ENCODE peak calls at places on chromosome 15, in four cellular contexts. L, U, D and W are unnamed samples.

GRCh38 chr15:90075420-90076289 is 26.6 kb downstream of the IDH2 start:
- DNase-seq in L (no peak), U (peak), D (no peak), W (no peak)

GRCh38 chr15:51782357-51782896 is 31.0 kb downstream of the TMOD2 start:
- DNase-seq in L (peak), U (no peak), D (no peak), W (no peak)

GRCh38 chr15:52143862-52144261 is 31.3 kb upstream of the BCL2L10 start:
- DNase-seq in L (peak), U (peak), D (no peak), W (no peak)

GRCh38 chr15:31377030-31377429 is 50.4 kb downstream of the KLF13 start:
- DNase-seq in L (no peak), U (no peak), D (no peak), W (no peak)

GRCh38 chr15:73346735-73347312 is 21.9 kb downstream of the HCN4 start:
- DNase-seq in L (peak), U (peak), D (no peak), W (peak)

GRCh38 chr15:42160110-42160509 is 3.7 kb upstream of the PLA2G4F start:
- DNase-seq in L (no peak), U (no peak), D (no peak), W (no peak)

GRCh38 chr15:52481915-52482314 is 46.8 kb downstream of the MYO5A start:
- DNase-seq in L (no peak), U (no peak), D (peak), W (no peak)

GRCh38 chr15:33994005-33994615 is 25.8 kb downstream of the CHRM5 start:
- DNase-seq in L (peak), U (peak), D (no peak), W (no peak)

GRCh38 chr15:78457101-78457500 is 19.1 kb downstream of the IREB2 start:
- DNase-seq in L (no peak), U (no peak), D (no peak), W (no peak)

GRCh38 chr15:96412919-96413231 is 82.4 kb downstream of the NR2F2 start:
- DNase-seq in L (no peak), U (no peak), D (no peak), W (no peak)

GRCh38 chr15:85155360-85155759 is 173.7 kb downstream of the PDE8A start:
- DNase-seq in L (no peak), U (no peak), D (no peak), W (no peak)

GRCh38 chr15:89647191-89647851 is 7.9 kb downstream of the KIF7 start:
- DNase-seq in L (peak), U (peak), D (no peak), W (peak)

GRCh38 chr15:68157074-68157473 is 48.1 kb downstream of the CALML4 start:
- DNase-seq in L (no peak), U (no peak), D (no peak), W (no peak)

GRCh38 chr15:89680282-89680873 is 1.2 kb upstream of the PLIN1 start:
- DNase-seq in L (no peak), U (peak), D (no peak), W (no peak)

GRCh38 chr15:68154923-68155559 is 50.1 kb downstream of the CALML4 start:
- DNase-seq in L (peak), U (peak), D (no peak), W (peak)

GRCh38 chr15:56242576-56243116 is 1.0 kb downstream of the RFX7 start:
- DNase-seq in L (peak), U (no peak), D (no peak), W (no peak)

GRCh38 chr15:39918688-39919385 is 1.2 kb downstream of the GPR176 start:
- DNase-seq in L (no peak), U (no peak), D (no peak), W (no peak)

GRCh38 chr15:40773496-40773895 is 3.7 kb downstream of the C15orf62 start:
- DNase-seq in L (no peak), U (no peak), D (no peak), W (no peak)

GRCh38 chr15:25883860-25884259 is 20.7 kb upstream of the ATP10A start:
- DNase-seq in L (no peak), U (peak), D (no peak), W (no peak)

GRCh38 chr15:58185439-58185838 is 47.3 kb downstream of the AQP9 start:
- DNase-seq in L (no peak), U (no peak), D (no peak), W (no peak)

GRCh38 chr15:60340207-60340921 is 57.4 kb downstream of the ANXA2 start:
- DNase-seq in L (peak), U (peak), D (no peak), W (no peak)

GRCh38 chr15:39756806-39757522 is 25.7 kb downstream of the FSIP1 start:
- DNase-seq in L (peak), U (peak), D (no peak), W (peak)

GRCh38 chr15:61410656-61411055 is 181.6 kb upstream of the RORA start:
- DNase-seq in L (no peak), U (no peak), D (no peak), W (no peak)

GRCh38 chr15:48385031-48385430 is 53.8 kb downstream of the DUT start:
- DNase-seq in L (no peak), U (no peak), D (no peak), W (no peak)

GRCh38 chr15:25783607-25784131 is 79.5 kb downstream of the ATP10A start:
- DNase-seq in L (peak), U (no peak), D (no peak), W (peak)

GRCh38 chr15:31372635-31373091 is 46.0 kb downstream of the KLF13 start:
- DNase-seq in L (no peak), U (no peak), D (no peak), W (no peak)

GRCh38 chr15:31102049-31102321 is 460 bp upstream of the TRPM1 start:
- DNase-seq in L (no peak), U (no peak), D (no peak), W (no peak)

GRCh38 chr15:25807063-25807462 is 56.1 kb downstream of the ATP10A start:
- DNase-seq in L (no peak), U (no peak), D (no peak), W (no peak)

GRCh38 chr15:81092559-81092902 is 41.5 kb upstream of the CFAP161 start:
- DNase-seq in L (peak), U (no peak), D (no peak), W (no peak)

GRCh38 chr15:70775160-70775559 is 11.8 kb upstream of the UACA start:
- DNase-seq in L (no peak), U (no peak), D (no peak), W (no peak)

GRCh38 chr15:88255496-88256171 is 905 bp downstream of the NTRK3 start:
- DNase-seq in L (no peak), U (no peak), D (no peak), W (peak)

GRCh38 chr15:39969871-39970270 is 36.0 kb downstream of the EIF2AK4 start:
- DNase-seq in L (no peak), U (no peak), D (no peak), W (no peak)

DNA sequence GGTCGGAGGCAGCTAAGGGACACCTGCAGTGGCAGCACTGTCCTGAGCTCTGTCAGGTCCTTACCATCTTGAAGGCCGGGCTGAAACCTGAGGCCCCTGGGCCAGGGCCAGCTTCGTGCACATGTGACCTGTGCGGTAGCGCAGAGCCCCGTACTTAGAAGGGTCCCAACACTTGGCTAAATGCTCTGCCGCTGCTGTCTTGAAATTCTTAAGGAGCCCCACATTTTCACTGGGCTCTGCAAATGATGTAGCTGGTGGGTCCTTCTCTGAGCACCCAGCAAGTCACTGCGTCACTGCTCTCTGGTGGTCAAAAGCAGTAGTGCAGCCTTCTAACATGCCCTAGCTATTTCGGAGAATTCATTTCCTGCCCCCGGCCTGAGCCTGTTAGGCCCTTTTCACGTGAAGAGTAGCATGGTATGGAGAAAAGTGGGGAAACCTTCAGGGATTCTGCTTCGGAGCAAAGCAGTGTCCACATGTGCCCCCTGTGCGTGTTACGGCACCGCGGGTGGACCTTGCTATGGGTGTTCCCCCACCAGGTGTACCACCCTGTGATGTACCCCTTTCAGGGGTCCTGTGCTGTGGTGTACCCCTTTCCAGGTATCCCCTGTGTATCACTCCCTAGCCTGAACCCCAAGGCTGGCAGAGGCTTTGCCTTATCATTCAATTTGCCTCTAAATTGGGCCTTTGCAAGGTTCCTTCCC is 79.7 kb downstream of the TMEM266 start:
- DNase-seq in L (peak), U (peak), D (peak), W (peak)
- TF ChIP-seq FOXK2 in L (no peak), U (no peak), D (no peak), W (no peak)

GRCh38 chr15:69194854-69195253 is 34.4 kb downstream of the GLCE start:
- DNase-seq in L (no peak), U (peak), D (no peak), W (no peak)
- TF ChIP-seq FOXK2 in L (no peak), U (no peak), D (no peak), W (no peak)

GRCh38 chr15:66110788-66111187 is 142.8 kb downstream of the MEGF11 start:
- DNase-seq in L (no peak), U (no peak), D (no peak), W (no peak)

GRCh38 chr15:66112388-66112787 is 141.2 kb downstream of the MEGF11 start:
- DNase-seq in L (no peak), U (no peak), D (no peak), W (no peak)

GRCh38 chr15:66115568-66116206 is 137.9 kb downstream of the MEGF11 start:
- DNase-seq in L (no peak), U (no peak), D (no peak), W (no peak)

GRCh38 chr15:66117841-66118240 is 135.7 kb downstream of the MEGF11 start:
- DNase-seq in L (no peak), U (no peak), D (no peak), W (no peak)

DNA sequence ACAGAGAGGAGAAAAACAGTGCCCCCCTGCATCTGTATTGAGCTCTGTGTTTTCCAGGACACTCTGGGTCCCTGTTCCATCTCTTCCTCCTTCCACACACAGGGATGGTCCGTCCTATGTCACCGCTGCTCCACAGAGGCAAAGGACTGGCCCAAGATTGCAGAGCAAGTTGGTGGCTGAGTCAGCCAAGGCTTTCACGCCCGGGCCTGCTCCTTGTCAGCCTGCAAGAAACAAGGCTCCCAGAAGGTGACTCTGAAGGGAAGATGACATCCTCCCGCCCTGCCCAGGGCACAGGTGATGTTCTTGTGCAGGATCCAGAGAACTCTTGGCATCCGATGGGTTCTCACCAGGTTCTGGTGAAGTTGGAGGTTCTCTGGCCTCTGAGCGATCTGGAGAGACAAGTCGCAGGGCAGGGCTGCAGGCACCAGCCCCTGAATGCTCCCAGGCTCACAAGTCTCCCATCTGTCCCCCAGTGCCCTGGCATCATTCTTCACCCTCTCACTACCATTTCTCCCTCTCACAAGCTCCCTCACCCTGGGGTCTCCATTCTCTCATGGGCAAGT is 138.6 kb downstream of the MEGF11 start:
- DNase-seq in L (no peak), U (no peak), D (no peak), W (no peak)
- TF ChIP-seq FOXK2 in L (no peak), U (no peak), D (no peak), W (no peak)

DNA sequence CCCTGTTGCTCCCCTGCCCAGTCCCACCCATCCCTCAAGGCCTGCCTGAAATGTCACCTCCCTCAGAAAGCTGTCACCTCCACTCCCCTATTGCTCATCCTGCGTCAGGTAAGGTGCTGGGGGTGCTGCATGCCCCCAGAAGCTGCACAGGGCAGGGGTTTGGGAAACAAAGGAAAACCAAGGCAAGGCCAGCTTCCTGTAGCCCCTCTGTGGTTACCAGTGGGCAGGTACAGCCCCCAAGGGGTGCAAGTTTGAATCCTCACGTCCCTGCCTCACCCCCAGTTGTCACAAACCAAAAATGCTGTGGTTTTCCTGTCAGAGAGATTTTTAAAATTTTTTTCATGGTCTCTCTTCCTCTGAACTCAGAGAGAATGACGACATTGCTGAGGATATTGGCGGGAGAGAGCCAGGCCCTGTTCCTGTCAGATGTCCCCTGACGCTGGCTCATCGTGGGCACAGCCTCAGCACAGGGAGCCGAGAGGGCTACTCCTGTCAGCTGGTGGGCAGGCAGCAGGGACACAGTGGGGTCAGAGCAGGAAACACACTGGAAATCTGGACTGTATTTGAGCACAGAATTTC is 27.0 kb downstream of the PSTPIP1 start:
- DNase-seq in L (no peak), U (no peak), D (no peak), W (no peak)
- TF ChIP-seq FOXK2 in L (no peak), U (no peak), D (no peak), W (no peak)

GRCh38 chr15:98901438-98901837 is 106.2 kb downstream of the PGPEP1L start:
- DNase-seq in L (no peak), U (no peak), D (no peak), W (no peak)
- TF ChIP-seq FOXK2 in L (no peak), U (no peak), D (no peak), W (no peak)

GRCh38 chr15:62739507-62739906 is 303.0 kb upstream of the TPM1 start:
- DNase-seq in L (no peak), U (no peak), D (no peak), W (no peak)
- TF ChIP-seq FOXK2 in L (no peak), U (no peak), D (no peak), W (no peak)

GRCh38 chr15:35304389-35304788 is 219.3 kb upstream of the NANOGP8 start:
- DNase-seq in L (no peak), U (no peak), D (no peak), W (no peak)
- TF ChIP-seq FOXK2 in L (no peak), U (no peak), D (no peak), W (no peak)

GRCh38 chr15:94069834-94070233 is 161.5 kb upstream of the MCTP2 start:
- DNase-seq in L (no peak), U (no peak), D (no peak), W (no peak)

GRCh38 chr15:94075349-94075748 is 156.0 kb upstream of the MCTP2 start:
- DNase-seq in L (no peak), U (no peak), D (no peak), W (no peak)

GRCh38 chr15:94066811-94067210 is 164.6 kb upstream of the MCTP2 start:
- DNase-seq in L (no peak), U (no peak), D (no peak), W (no peak)

GRCh38 chr15:94066046-94066445 is 165.3 kb upstream of the MCTP2 start:
- DNase-seq in L (no peak), U (no peak), D (no peak), W (no peak)

DNA sequence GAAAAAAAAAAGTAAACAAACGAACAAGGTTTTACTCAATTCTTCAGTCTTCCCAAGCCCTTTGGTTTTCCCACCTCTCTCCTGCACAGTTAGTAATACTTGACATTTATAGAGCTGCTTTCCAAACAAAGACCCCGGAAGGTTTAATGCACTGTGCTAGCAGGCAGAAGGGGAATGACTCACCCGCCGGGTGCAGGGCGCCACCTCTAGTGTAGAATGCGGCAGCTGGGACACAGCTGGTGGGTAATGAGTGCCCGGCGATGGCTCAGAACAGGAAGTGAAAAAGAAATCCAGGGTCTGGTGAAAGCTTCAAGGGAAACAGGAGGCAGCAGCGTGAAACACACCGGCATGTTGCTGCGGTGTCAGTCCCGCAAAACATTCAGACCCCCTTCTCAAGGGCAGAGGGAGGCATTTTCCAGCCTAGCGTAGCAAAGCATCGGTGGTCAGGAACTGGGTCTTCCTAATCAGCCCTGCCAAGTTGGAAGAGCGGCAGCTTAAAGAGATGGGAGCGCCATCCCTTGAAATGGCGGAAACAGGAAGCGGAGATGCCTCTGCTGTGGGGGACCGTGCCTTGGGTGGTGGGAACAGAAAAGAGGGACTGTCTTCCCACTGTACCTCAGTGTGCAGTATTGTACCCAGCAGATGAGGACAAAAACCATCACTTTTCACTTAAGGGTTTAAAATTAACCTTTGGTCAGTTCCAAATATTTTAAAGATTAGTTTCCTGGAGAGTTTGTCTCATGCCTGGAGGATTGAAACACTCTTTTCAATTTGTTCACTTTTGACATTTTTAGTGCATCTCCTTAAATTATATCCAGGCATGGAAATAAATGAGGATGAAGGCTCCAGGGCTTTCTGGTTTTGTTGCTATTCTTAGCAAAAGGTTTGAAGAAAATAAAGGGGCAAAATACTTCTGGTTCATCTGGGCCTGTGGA is 160.8 kb upstream of the MCTP2 start:
- DNase-seq in L (no peak), U (no peak), D (no peak), W (peak)
- TF ChIP-seq FOXK2 in L (no peak), U (no peak), D (no peak), W (no peak)

GRCh38 chr15:98855067-98855814 is 152.4 kb downstream of the PGPEP1L start:
- DNase-seq in L (no peak), U (no peak), D (no peak), W (no peak)
- TF ChIP-seq FOXK2 in L (no peak), U (no peak), D (no peak), W (no peak)